ENCODE peak calls at places on chromosomes 1 and 21, in seven cellular contexts. One of them, this sample, is unnamed.

GRCh38 chr1:151847867-151848596 is 5.5 kb downstream of the THEM5 start:
- DNase-seq in GM23248: no peak
- DNase-seq in PC-3: no peak
- DNase-seq in keratinocyte: no peak
- DNase-seq in HCT116: no peak
- DNase-seq in neural progenitor cell: no peak
- DNase-seq in HepG2: no peak
- DNase-seq in this sample: no peak

GRCh38 chr21:15797577-15798363 is 68.0 kb downstream of the USP25 start:
- DNase-seq in GM23248: no peak
- DNase-seq in PC-3: no peak
- DNase-seq in keratinocyte: no peak
- DNase-seq in HCT116: no peak
- DNase-seq in neural progenitor cell: peak
- DNase-seq in HepG2: no peak
- DNase-seq in this sample: no peak

GRCh38 chr1:192539450-192540132 is 36.0 kb upstream of the RGS1 start:
- DNase-seq in GM23248: peak
- DNase-seq in PC-3: peak
- DNase-seq in keratinocyte: no peak
- DNase-seq in HCT116: peak
- DNase-seq in neural progenitor cell: peak
- DNase-seq in HepG2: peak
- DNase-seq in this sample: peak

GRCh38 chr1:7654725-7655124 is 116.4 kb upstream of the VAMP3 start:
- DNase-seq in GM23248: no peak
- DNase-seq in PC-3: no peak
- DNase-seq in keratinocyte: no peak
- DNase-seq in HCT116: no peak
- DNase-seq in neural progenitor cell: no peak
- DNase-seq in HepG2: no peak
- DNase-seq in this sample: no peak

GRCh38 chr1:115879977-115880376 is 39.1 kb upstream of the NHLH2 start:
- DNase-seq in GM23248: no peak
- DNase-seq in PC-3: no peak
- DNase-seq in keratinocyte: no peak
- DNase-seq in HCT116: no peak
- DNase-seq in neural progenitor cell: peak
- DNase-seq in HepG2: no peak
- DNase-seq in this sample: no peak

GRCh38 chr1:37274491-37274890 is 199.9 kb upstream of the ZC3H12A start:
- DNase-seq in GM23248: no peak
- DNase-seq in PC-3: no peak
- DNase-seq in keratinocyte: no peak
- DNase-seq in HCT116: no peak
- DNase-seq in neural progenitor cell: no peak
- DNase-seq in HepG2: no peak
- DNase-seq in this sample: no peak

GRCh38 chr1:221704291-221704690 is 37.6 kb downstream of the DUSP10 start:
- DNase-seq in GM23248: peak
- DNase-seq in PC-3: no peak
- DNase-seq in keratinocyte: no peak
- DNase-seq in HCT116: no peak
- DNase-seq in neural progenitor cell: no peak
- DNase-seq in HepG2: no peak
- DNase-seq in this sample: no peak

GRCh38 chr1:38285807-38286530 is 239.4 kb upstream of the POU3F1 start:
- DNase-seq in GM23248: no peak
- DNase-seq in PC-3: no peak
- DNase-seq in keratinocyte: no peak
- DNase-seq in HCT116: no peak
- DNase-seq in neural progenitor cell: peak
- DNase-seq in HepG2: no peak
- DNase-seq in this sample: no peak

GRCh38 chr1:110480356-110481096 is 29.6 kb downstream of the PROK1 start:
- DNase-seq in GM23248: no peak
- DNase-seq in PC-3: no peak
- DNase-seq in keratinocyte: no peak
- DNase-seq in HCT116: no peak
- DNase-seq in neural progenitor cell: no peak
- DNase-seq in HepG2: no peak
- DNase-seq in this sample: no peak

GRCh38 chr1:205950826-205951549 is 7.7 kb upstream of the SLC26A9 start:
- DNase-seq in GM23248: peak
- DNase-seq in PC-3: peak
- DNase-seq in keratinocyte: no peak
- DNase-seq in HCT116: no peak
- DNase-seq in neural progenitor cell: no peak
- DNase-seq in HepG2: no peak
- DNase-seq in this sample: peak

GRCh38 chr1:204449631-204450280 is 38.1 kb upstream of the PPP1R15B start:
- DNase-seq in GM23248: no peak
- DNase-seq in PC-3: no peak
- DNase-seq in keratinocyte: no peak
- DNase-seq in HCT116: no peak
- DNase-seq in neural progenitor cell: no peak
- DNase-seq in HepG2: no peak
- DNase-seq in this sample: no peak

GRCh38 chr1:178345821-178346220 is 150.9 kb downstream of the CLEC20A start:
- DNase-seq in GM23248: peak
- DNase-seq in PC-3: no peak
- DNase-seq in keratinocyte: no peak
- DNase-seq in HCT116: no peak
- DNase-seq in neural progenitor cell: no peak
- DNase-seq in HepG2: no peak
- DNase-seq in this sample: no peak

GRCh38 chr1:201914456-201915235 is 25.9 kb downstream of the SHISA4 start:
- DNase-seq in GM23248: no peak
- DNase-seq in PC-3: no peak
- DNase-seq in keratinocyte: no peak
- DNase-seq in HCT116: no peak
- DNase-seq in neural progenitor cell: no peak
- DNase-seq in HepG2: no peak
- DNase-seq in this sample: peak

GRCh38 chr1:87435484-87435883 is 106.8 kb downstream of the LMO4 start:
- DNase-seq in GM23248: peak
- DNase-seq in PC-3: peak
- DNase-seq in keratinocyte: no peak
- DNase-seq in HCT116: no peak
- DNase-seq in neural progenitor cell: no peak
- DNase-seq in HepG2: no peak
- DNase-seq in this sample: peak

GRCh38 chr1:94580367-94581115 is 39.0 kb upstream of the F3 start:
- DNase-seq in GM23248: peak
- DNase-seq in PC-3: no peak
- DNase-seq in keratinocyte: no peak
- DNase-seq in HCT116: no peak
- DNase-seq in neural progenitor cell: no peak
- DNase-seq in HepG2: peak
- DNase-seq in this sample: peak

GRCh38 chr1:184028854-184029623 is 8.5 kb downstream of the COLGALT2 start:
- DNase-seq in GM23248: peak
- DNase-seq in PC-3: no peak
- DNase-seq in keratinocyte: no peak
- DNase-seq in HCT116: no peak
- DNase-seq in neural progenitor cell: no peak
- DNase-seq in HepG2: peak
- DNase-seq in this sample: no peak

GRCh38 chr1:188170446-188170845 is 1341.7 kb downstream of the PLA2G4A start:
- DNase-seq in GM23248: no peak
- DNase-seq in PC-3: no peak
- DNase-seq in keratinocyte: no peak
- DNase-seq in HCT116: no peak
- DNase-seq in neural progenitor cell: no peak
- DNase-seq in HepG2: no peak
- DNase-seq in this sample: no peak

GRCh38 chr1:60705026-60705425 is 377.3 kb upstream of the NFIA start:
- DNase-seq in GM23248: no peak
- DNase-seq in PC-3: no peak
- DNase-seq in keratinocyte: no peak
- DNase-seq in HCT116: no peak
- DNase-seq in neural progenitor cell: no peak
- DNase-seq in HepG2: no peak
- DNase-seq in this sample: no peak

GRCh38 chr1:118479351-118479750 is 294.3 kb upstream of the SPAG17 start:
- DNase-seq in GM23248: no peak
- DNase-seq in PC-3: peak
- DNase-seq in keratinocyte: no peak
- DNase-seq in HCT116: no peak
- DNase-seq in neural progenitor cell: no peak
- DNase-seq in HepG2: no peak
- DNase-seq in this sample: no peak

GRCh38 chr1:70072239-70072751 is 133.1 kb downstream of the LRRC40 start:
- DNase-seq in GM23248: peak
- DNase-seq in PC-3: no peak
- DNase-seq in keratinocyte: no peak
- DNase-seq in HCT116: no peak
- DNase-seq in neural progenitor cell: peak
- DNase-seq in HepG2: no peak
- DNase-seq in this sample: peak

GRCh38 chr1:168235548-168235885 is 9.7 kb downstream of the SFT2D2 start:
- DNase-seq in GM23248: no peak
- DNase-seq in PC-3: no peak
- DNase-seq in keratinocyte: no peak
- DNase-seq in HCT116: no peak
- DNase-seq in neural progenitor cell: no peak
- DNase-seq in HepG2: no peak
- DNase-seq in this sample: peak

GRCh38 chr1:97630968-97631367 is 289.9 kb downstream of the DPYD start:
- DNase-seq in GM23248: no peak
- DNase-seq in PC-3: no peak
- DNase-seq in keratinocyte: no peak
- DNase-seq in HCT116: no peak
- DNase-seq in neural progenitor cell: peak
- DNase-seq in HepG2: no peak
- DNase-seq in this sample: peak

DNA sequence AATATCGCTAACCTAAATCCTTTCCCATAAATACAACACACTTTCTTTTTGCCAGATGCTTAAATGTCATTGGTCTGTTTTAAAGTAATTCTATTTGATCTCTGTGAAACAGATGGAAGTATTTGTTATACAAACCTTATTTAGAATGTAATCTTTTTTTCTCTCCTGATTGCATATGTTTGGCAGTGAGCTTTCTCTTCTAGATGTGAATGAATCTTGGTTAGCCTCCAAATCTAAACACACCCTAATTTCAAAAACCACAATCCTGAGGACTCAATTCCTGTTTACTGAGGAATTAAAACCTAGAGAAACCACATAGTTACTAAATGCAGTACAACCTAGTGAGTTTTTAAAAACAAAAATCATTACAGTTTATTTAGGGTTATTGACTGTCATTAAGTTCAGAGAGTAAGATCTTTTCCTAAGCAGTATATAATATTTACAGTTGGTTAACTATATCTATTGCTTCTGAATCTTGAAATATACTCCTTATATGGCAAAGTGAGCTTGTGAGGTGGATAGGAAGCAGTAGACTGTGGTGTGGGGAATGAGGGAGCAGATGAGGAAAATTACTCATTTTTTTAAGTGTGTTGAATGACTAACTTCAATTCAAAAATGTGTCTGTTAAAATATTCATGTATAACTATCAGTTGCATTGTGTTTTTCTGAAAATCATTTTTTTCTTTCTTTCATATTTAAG is 218.7 kb downstream of the FMN2 start:
- DNase-seq in GM23248: peak
- DNase-seq in PC-3: peak
- DNase-seq in keratinocyte: no peak
- DNase-seq in HCT116: no peak
- DNase-seq in neural progenitor cell: no peak
- DNase-seq in HepG2: no peak
- DNase-seq in this sample: peak
- H3K4me2 ChIP-seq in GM23248: peak
- H3K4me2 ChIP-seq in PC-3: peak
- H3K4me2 ChIP-seq in keratinocyte: no peak
- H3K4me2 ChIP-seq in HCT116: no peak
- H3K4me2 ChIP-seq in neural progenitor cell: no peak
- H3K4me2 ChIP-seq in HepG2: no peak
- H3K4me2 ChIP-seq in this sample: peak

GRCh38 chr1:190477687-190478192 is at the start of gene BRINP3:
- DNase-seq in GM23248: no peak
- DNase-seq in PC-3: no peak
- DNase-seq in keratinocyte: no peak
- DNase-seq in HCT116: no peak
- DNase-seq in neural progenitor cell: no peak
- DNase-seq in HepG2: no peak
- DNase-seq in this sample: no peak
- TF ChIP-seq EZH2 in GM23248: no peak
- TF ChIP-seq EZH2 in PC-3: no peak
- TF ChIP-seq EZH2 in keratinocyte: no peak
- TF ChIP-seq EZH2 in HCT116: no peak
- TF ChIP-seq EZH2 in neural progenitor cell: no peak
- TF ChIP-seq EZH2 in HepG2: no peak
- TF ChIP-seq EZH2 in this sample: no peak

DNA sequence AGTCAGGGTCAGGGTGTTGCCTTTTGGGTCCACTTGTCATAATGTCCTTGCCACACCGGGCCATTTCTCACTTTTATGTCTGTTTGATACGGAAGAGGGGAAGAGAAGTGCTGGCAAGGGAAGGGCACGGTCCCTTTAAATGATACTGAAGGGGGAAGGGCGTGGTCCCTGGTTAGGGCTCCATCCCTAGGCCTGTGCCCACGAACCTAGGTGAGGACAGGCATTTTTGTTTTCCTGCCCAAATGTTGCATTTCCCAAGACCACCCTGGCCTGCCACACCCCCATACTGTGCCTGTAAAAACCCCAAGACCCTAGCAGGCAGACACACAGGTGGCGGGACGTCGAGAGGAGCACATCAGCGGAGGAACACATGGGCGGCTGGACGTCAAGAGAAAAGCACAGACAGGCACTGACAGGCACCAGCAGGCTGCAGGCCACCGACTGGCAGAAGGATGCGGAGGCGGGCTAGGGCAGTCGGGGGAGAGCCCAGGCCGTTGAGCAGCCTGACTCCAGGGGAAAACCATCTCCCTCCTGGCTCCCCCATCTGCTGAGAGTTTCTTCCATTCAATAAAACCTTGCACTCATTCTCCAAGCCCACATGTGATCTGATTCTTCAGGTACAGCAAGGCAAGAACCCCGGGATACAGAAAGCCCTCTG is 25.4 kb downstream of the B3GALT5 start:
- DNase-seq in GM23248: no peak
- DNase-seq in PC-3: no peak
- DNase-seq in keratinocyte: no peak
- DNase-seq in HCT116: no peak
- DNase-seq in neural progenitor cell: no peak
- DNase-seq in HepG2: no peak
- DNase-seq in this sample: no peak
- H3K9ac ChIP-seq in GM23248: no peak
- H3K9ac ChIP-seq in PC-3: peak
- H3K9ac ChIP-seq in keratinocyte: no peak
- H3K9ac ChIP-seq in HCT116: no peak
- H3K9ac ChIP-seq in neural progenitor cell: no peak
- H3K9ac ChIP-seq in HepG2: no peak
- H3K9ac ChIP-seq in this sample: no peak

DNA sequence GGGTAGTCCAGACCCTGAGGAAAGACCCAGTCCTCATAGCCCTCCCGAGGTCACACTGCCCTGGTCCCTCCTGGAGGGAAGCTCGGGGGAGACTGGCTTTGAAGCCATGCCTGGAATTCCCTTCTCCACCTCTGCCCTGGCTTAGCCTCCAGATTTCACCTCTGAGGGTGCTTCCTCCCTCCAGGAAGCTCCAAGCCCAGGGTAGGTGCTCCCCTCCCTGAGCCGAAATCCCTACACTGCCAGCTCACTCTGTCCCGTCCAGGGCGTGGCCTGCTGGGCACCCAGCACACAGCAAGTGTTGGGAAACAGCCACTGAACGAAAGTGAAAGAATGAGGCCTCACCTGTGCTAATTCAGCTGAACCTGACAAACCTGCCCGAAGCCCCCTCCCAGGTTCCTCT is 6.0 kb upstream of the TNFRSF25 start:
- DNase-seq in GM23248: no peak
- DNase-seq in PC-3: peak
- DNase-seq in keratinocyte: no peak
- DNase-seq in HCT116: no peak
- DNase-seq in neural progenitor cell: no peak
- DNase-seq in HepG2: no peak
- DNase-seq in this sample: no peak
- H3K4me2 ChIP-seq in GM23248: no peak
- H3K4me2 ChIP-seq in PC-3: no peak
- H3K4me2 ChIP-seq in keratinocyte: peak
- H3K4me2 ChIP-seq in HCT116: peak
- H3K4me2 ChIP-seq in neural progenitor cell: no peak
- H3K4me2 ChIP-seq in HepG2: no peak
- H3K4me2 ChIP-seq in this sample: no peak

This sample was measured in astrocyte.